ENCODE peak calls at places on chromosomes 11 and 22, in eight cellular contexts. K, B, L, U, R, N, F and D are unnamed samples.

GRCh38 chr11:113628912-113629311 is 77.2 kb downstream of the TMPRSS5 start:
- DNase-seq in F (no peak), R (no peak), K (no peak), U (no peak), L (no peak), N (no peak), B (no peak), D (no peak)

GRCh38 chr11:94196363-94196762 is 67.7 kb downstream of the PANX1 start:
- DNase-seq in U (no peak), F (peak), N (no peak), B (no peak), R (peak), L (no peak), K (no peak), D (no peak)

GRCh38 chr11:62539238-62539925 is 7.2 kb downstream of the AHNAK start:
- DNase-seq in F (peak), K (peak), L (no peak), B (no peak), N (peak), U (peak), R (peak), D (no peak)

GRCh38 chr11:110121204-110121603 is 28.0 kb downstream of the ZC3H12C start:
- DNase-seq in B (no peak), U (no peak), F (peak), K (no peak), N (peak), L (no peak), R (no peak), D (no peak)

GRCh38 chr22:37569009-37569920 is 9.0 kb downstream of the CDC42EP1 start:
- DNase-seq in U (no peak), N (no peak), L (no peak), B (no peak), K (no peak), R (peak), F (no peak), D (no peak)

GRCh38 chr22:29479417-29480261 is at the start of gene NEFH:
- DNase-seq in F (no peak), N (no peak), L (peak), U (no peak), B (no peak), K (no peak), R (no peak), D (no peak)

GRCh38 chr22:42985541-42985925 is 29.4 kb downstream of the PACSIN2 start:
- DNase-seq in N (no peak), K (no peak), F (no peak), B (no peak), U (no peak), L (no peak), R (no peak), D (no peak)

GRCh38 chr11:95059031-95059430 is 7.7 kb upstream of the SRSF8 start:
- DNase-seq in F (no peak), N (no peak), R (no peak), B (no peak), K (no peak), L (no peak), U (no peak), D (no peak)

GRCh38 chr11:18548001-18548400 is 21.3 kb upstream of the TSG101 start:
- DNase-seq in F (no peak), R (no peak), U (no peak), K (no peak), N (no peak), B (no peak), L (no peak), D (no peak)

GRCh38 chr11:96393753-96394348 is 4.0 kb downstream of the JRKL start:
- DNase-seq in L (no peak), U (no peak), B (no peak), R (no peak), K (peak), F (peak), N (peak), D (peak)

GRCh38 chr22:45290410-45290936 is 5.7 kb downstream of the UPK3A start:
- DNase-seq in B (peak), L (peak), F (no peak), K (no peak), N (peak), U (no peak), R (peak), D (no peak)

GRCh38 chr22:29719894-29720645 is at the start of gene CABP7:
- DNase-seq in R (no peak), L (peak), U (no peak), N (no peak), F (no peak), K (no peak), B (no peak), D (no peak)

GRCh38 chr11:96257972-96258951 is 84.7 kb downstream of the MAML2 start:
- DNase-seq in U (no peak), B (no peak), N (no peak), F (no peak), L (no peak), R (no peak), K (peak), D (peak)

GRCh38 chr22:24431309-24432034 is 4.1 kb downstream of the ADORA2A start:
- DNase-seq in R (no peak), U (no peak), F (no peak), K (no peak), L (no peak), B (no peak), N (no peak), D (no peak)

GRCh38 chr11:46523290-46523689 is 70.5 kb downstream of the AMBRA1 start:
- DNase-seq in F (no peak), R (no peak), L (no peak), B (no peak), K (no peak), U (no peak), N (no peak), D (no peak)

GRCh38 chr22:26045051-26045450 is 124.2 kb upstream of the SEZ6L start:
- DNase-seq in U (no peak), L (no peak), N (no peak), F (no peak), R (no peak), B (no peak), K (no peak), D (no peak)

GRCh38 chr11:71284525-71285092 is 32.2 kb upstream of the SHANK2 start:
- DNase-seq in K (no peak), L (no peak), N (no peak), F (no peak), R (peak), U (no peak), B (no peak), D (no peak)

GRCh38 chr11:17188675-17189074 is 19.1 kb downstream of the PIK3C2A start:
- DNase-seq in R (no peak), F (no peak), N (no peak), U (no peak), L (no peak), B (no peak), K (no peak), D (no peak)

GRCh38 chr11:68257477-68258362 is 14.1 kb downstream of the C11orf24 start:
- DNase-seq in U (peak), K (peak), N (peak), F (peak), B (peak), R (peak), L (peak), D (peak)
- TF ChIP-seq CTCF in U (peak), K (peak), N (peak), F (peak), B (peak), R (peak), L (peak), D (peak)

GRCh38 chr22:28054622-28054871 is 135.5 kb upstream of the PITPNB start:
- DNase-seq in B (no peak), U (no peak), N (no peak), R (no peak), L (no peak), F (no peak), K (no peak), D (no peak)

GRCh38 chr22:28053871-28054621 is 135.0 kb upstream of the PITPNB start:
- DNase-seq in K (no peak), U (no peak), F (peak), L (no peak), R (no peak), N (peak), B (no peak), D (no peak)

GRCh38 chr22:28051091-28051786 is 132.2 kb upstream of the PITPNB start:
- DNase-seq in L (no peak), U (no peak), B (no peak), K (no peak), R (no peak), F (no peak), N (no peak), D (no peak)

GRCh38 chr22:28052818-28053217 is 133.8 kb upstream of the PITPNB start:
- DNase-seq in R (no peak), F (no peak), K (no peak), N (no peak), U (no peak), L (peak), B (no peak), D (no peak)

DNA sequence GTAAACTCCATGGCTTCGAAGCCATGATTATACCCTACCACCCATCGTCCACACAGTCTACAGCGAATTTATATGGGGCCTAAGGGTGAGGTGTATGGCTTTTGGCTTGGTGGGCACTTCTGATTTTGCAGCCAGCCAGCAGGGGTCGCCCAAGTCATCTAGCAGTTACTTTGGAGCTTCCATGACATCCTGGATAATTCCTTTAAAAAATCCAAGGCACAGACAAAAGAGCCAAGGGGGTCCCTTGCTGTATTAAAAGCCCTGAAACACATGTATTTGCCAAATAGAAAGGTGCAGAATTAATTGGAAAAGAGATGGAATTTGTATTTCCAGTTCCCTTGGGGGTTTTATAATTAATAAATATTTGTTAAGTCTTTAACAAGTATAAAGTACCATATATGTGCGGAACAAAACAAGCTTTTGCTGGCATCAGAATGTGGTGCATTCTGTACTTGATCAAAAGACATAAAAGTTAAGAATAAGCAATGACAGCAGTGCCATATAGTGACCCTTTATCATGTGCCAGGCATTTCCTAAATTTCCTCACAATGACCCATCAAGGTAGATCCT is 132.8 kb upstream of the PITPNB start:
- DNase-seq in L (peak), B (peak), R (peak), U (peak), K (no peak), F (peak), N (peak), D (peak)
- TF ChIP-seq CTCF in L (peak), B (peak), R (peak), U (no peak), K (peak), F (peak), N (peak), D (peak)

GRCh38 chr11:69044111-69045013 is 4.4 kb upstream of the TPCN2 start:
- DNase-seq in R (peak), N (peak), K (no peak), F (peak), B (peak), U (peak), L (peak), D (no peak)
- TF ChIP-seq CTCF in R (peak), N (peak), K (peak), F (peak), B (peak), U (no peak), L (peak), D (peak)

DNA sequence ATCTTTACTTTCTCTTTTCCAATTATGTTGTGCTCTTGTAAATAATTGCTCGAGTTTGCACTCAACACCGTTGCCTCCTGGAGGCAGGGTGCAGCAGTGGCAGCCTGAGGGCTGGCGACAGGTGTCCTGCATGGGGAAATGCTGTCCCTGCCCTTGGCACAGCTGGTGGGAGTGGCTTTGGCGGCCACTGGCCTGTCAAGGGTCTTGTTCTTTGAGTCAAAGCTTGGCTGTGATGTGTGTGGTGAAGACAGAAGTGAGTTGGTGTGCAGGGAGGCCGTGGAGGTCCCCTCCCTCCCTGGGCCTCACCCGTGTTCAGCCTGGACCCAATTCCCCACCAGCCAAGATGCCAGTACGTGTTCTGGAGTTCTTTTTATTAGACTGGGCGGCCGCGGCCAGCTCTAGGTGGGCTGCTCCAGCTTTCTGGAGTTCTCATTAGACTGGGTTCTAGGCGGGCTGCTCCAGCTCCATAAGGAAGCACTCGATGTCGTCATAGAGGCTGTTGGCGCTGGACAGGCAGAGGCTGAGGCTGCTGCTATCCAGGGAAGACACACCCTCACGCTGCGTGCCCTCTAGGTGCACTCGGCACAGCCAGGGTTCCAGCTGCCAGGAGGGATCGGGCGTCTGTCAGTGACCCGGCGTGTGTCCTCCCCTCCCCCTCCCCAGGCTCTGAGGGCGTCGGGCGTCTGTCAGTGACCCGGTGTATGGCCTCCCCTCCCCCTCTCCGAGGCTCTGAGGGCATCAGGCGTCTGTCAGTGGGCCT is 3.4 kb downstream of the IRF7 start:
- DNase-seq in N (peak), U (no peak), B (no peak), K (no peak), L (no peak), F (no peak), R (peak), D (no peak)
- TF ChIP-seq CTCF in N (peak), U (no peak), B (peak), K (no peak), L (no peak), F (peak), R (no peak), D (peak)

DNA sequence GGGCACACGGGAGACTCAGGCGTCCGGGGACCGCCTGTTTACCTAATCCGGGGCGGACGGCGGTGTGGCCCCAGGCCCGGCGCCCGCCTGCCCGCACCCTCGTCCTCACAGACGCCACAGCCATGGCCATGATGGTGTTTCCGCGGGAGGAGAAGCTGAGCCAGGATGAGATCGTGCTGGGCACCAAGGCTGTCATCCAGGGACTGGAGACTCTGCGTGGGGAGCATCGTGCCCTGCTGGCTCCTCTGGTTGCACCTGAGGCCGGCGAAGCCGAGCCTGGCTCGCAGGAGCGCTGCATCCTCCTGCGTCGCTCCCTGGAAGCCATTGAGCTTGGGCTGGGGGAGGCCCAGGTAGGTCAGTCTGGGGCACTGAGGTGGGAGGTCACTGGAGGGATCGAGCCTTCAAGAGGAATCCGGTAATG is 10.0 kb upstream of the RAB1B start:
- DNase-seq in B (no peak), R (no peak), F (no peak), L (no peak), K (no peak), U (no peak), N (no peak), D (no peak)
- TF ChIP-seq CTCF in B (no peak), R (no peak), F (no peak), L (peak), K (no peak), U (no peak), N (no peak), D (no peak)

GRCh38 chr11:61293869-61294716 is 1.0 kb downstream of the VWCE start:
- DNase-seq in L (peak), B (peak), K (peak), N (peak), F (peak), U (peak), R (peak), D (peak)
- TF ChIP-seq CTCF in L (no peak), B (no peak), K (no peak), N (peak), F (no peak), U (no peak), R (no peak), D (no peak)